ENCODE peak calls at places on chromosomes 7 and 10, in nine cellular contexts. O is tibial nerve, R is tibial artery, E is activated gamma-delta T cell, C is left colon, I is AG04449, U is COLO829, S is MCF 10A, Z is NCI-H1694 treated with DMSO at 0.1 percent for 48 hours. P is an unnamed sample.

GRCh38 chr7:104136981-104137380 is 70.8 kb downstream of the ORC5 start:
- DNase-seq in O (no peak), R (no peak), E (no peak), C (no peak), I (no peak), U (no peak), S (no peak), Z (no peak), P (no peak)

GRCh38 chr10:119706521-119707278 is 19.1 kb upstream of the INPP5F start:
- DNase-seq in O (no peak), R (no peak), E (no peak), C (no peak), I (no peak), U (no peak), S (no peak), Z (no peak), P (no peak)

GRCh38 chr7:6258440-6259182 is 13.8 kb downstream of the CYTH3 start:
- DNase-seq in O (no peak), R (no peak), E (no peak), C (no peak), I (no peak), U (peak), S (no peak), Z (no peak), P (no peak)

GRCh38 chr7:13336227-13336626 is 648.8 kb downstream of the ARL4A start:
- DNase-seq in O (no peak), R (no peak), E (no peak), C (no peak), I (no peak), U (no peak), S (peak), Z (no peak), P (no peak)

GRCh38 chr7:22662031-22662430 is 65.0 kb upstream of the IL6 start:
- DNase-seq in O (no peak), R (no peak), E (no peak), C (no peak), I (no peak), U (no peak), S (no peak), Z (no peak), P (no peak)

GRCh38 chr10:130409346-130409745 is 273.2 kb downstream of the GLRX3 start:
- DNase-seq in O (no peak), R (no peak), E (no peak), C (no peak), I (no peak), U (no peak), S (no peak), Z (no peak), P (no peak)

GRCh38 chr10:27242951-27243551 is 2.5 kb upstream of the ACBD5 start:
- DNase-seq in O (peak), R (peak), E (no peak), C (peak), I (no peak), U (peak), S (peak), Z (peak), P (no peak)

GRCh38 chr10:58781873-58782488 is 269.3 kb downstream of the BICC1 start:
- DNase-seq in O (peak), R (no peak), E (no peak), C (no peak), I (no peak), U (peak), S (peak), Z (peak), P (no peak)

GRCh38 chr7:51025668-51026067 is 243.0 kb upstream of the GRB10 start:
- DNase-seq in O (no peak), R (no peak), E (no peak), C (no peak), I (no peak), U (no peak), S (peak), Z (no peak), P (no peak)

GRCh38 chr7:51054231-51054630 is 262.4 kb downstream of the COBL start:
- DNase-seq in O (no peak), R (no peak), E (no peak), C (no peak), I (no peak), U (no peak), S (no peak), Z (no peak), P (no peak)

GRCh38 chr7:5396999-5397656 is 26.5 kb downstream of the TNRC18 start:
- DNase-seq in O (peak), R (peak), E (peak), C (peak), I (no peak), U (peak), S (peak), Z (peak), P (peak)

GRCh38 chr10:119859422-119860258 is 13.0 kb downstream of the MCMBP start:
- DNase-seq in O (no peak), R (no peak), E (no peak), C (no peak), I (no peak), U (no peak), S (peak), Z (peak), P (no peak)

GRCh38 chr10:132957131-132957530 is 14.8 kb upstream of the CFAP46 start:
- DNase-seq in O (no peak), R (peak), E (no peak), C (no peak), I (no peak), U (no peak), S (no peak), Z (no peak), P (no peak)

GRCh38 chr10:59536151-59536550 is 173.5 kb downstream of the SLC16A9 start:
- DNase-seq in O (no peak), R (no peak), E (no peak), C (no peak), I (no peak), U (peak), S (peak), Z (no peak), P (no peak)

GRCh38 chr7:68730194-68730593 is 868.1 kb upstream of the AUTS2 start:
- DNase-seq in O (no peak), R (no peak), E (no peak), C (no peak), I (no peak), U (no peak), S (no peak), Z (no peak), P (no peak)

GRCh38 chr7:99171731-99172130 is 27.8 kb upstream of the SMURF1 start:
- DNase-seq in O (no peak), R (no peak), E (no peak), C (no peak), I (no peak), U (no peak), S (no peak), Z (no peak), P (no peak)

GRCh38 chr10:121313119-121313858 is 285.0 kb downstream of the FGFR2 start:
- DNase-seq in O (no peak), R (no peak), E (no peak), C (no peak), I (no peak), U (no peak), S (peak), Z (no peak), P (no peak)

GRCh38 chr10:113094114-113094486 is 144.1 kb downstream of the TCF7L2 start:
- DNase-seq in O (no peak), R (no peak), E (no peak), C (no peak), I (no peak), U (no peak), S (peak), Z (no peak), P (no peak)

GRCh38 chr10:34547283-34547682 is 267.8 kb downstream of the PARD3 start:
- DNase-seq in O (no peak), R (no peak), E (no peak), C (no peak), I (peak), U (no peak), S (no peak), Z (no peak), P (no peak)

GRCh38 chr10:13158401-13158800 is 3.0 kb upstream of the MCM10 start:
- DNase-seq in O (no peak), R (no peak), E (no peak), C (no peak), I (no peak), U (no peak), S (no peak), Z (no peak), P (peak)

GRCh38 chr10:105615986-105616385 is 974.9 kb downstream of the SORCS3 start:
- DNase-seq in O (no peak), R (no peak), E (no peak), C (no peak), I (no peak), U (no peak), S (no peak), Z (no peak), P (no peak)

GRCh38 chr10:14056545-14057332 is 274.0 kb downstream of the FRMD4A start:
- DNase-seq in O (no peak), R (no peak), E (no peak), C (no peak), I (peak), U (no peak), S (peak), Z (peak), P (no peak)

GRCh38 chr7:8724080-8724718 is 290.8 kb downstream of the NXPH1 start:
- DNase-seq in O (peak), R (no peak), E (no peak), C (peak), I (no peak), U (peak), S (peak), Z (peak), P (no peak)

GRCh38 chr7:73428697-73429005 is 4.9 kb upstream of the FZD9 start:
- DNase-seq in O (no peak), R (no peak), E (no peak), C (no peak), I (no peak), U (no peak), S (no peak), Z (no peak), P (peak)

GRCh38 chr7:35026154-35026553 is 11.1 kb downstream of the DPY19L1 start:
- DNase-seq in O (no peak), R (no peak), E (no peak), C (no peak), I (no peak), U (no peak), S (peak), Z (no peak), P (no peak)